ENCODE peak calls at places on chromosomes 2 and 18, in ten cellular contexts. B is Kasumi-1; G is Calu3; M is ELR; F is stimulated activated CD4-positive, alpha-beta T cell treated with anti-CD3 and anti-CD28 coated beads, Interleukin-2, amount 100 ng/mL, for 48 hours; H is neural crest cell; E is cardiac muscle cell; K is NAMALWA; X is T-helper 2 cell; R is NCI-H1436. Y is an unnamed sample.

GRCh38 chr2:127627740-127628571 is 18.0 kb upstream of the GPR17 start:
- DNase-seq in B (no peak), G (no peak), M (no peak), F (no peak), H (no peak), E (no peak), K (no peak), X (no peak), R (no peak), Y (no peak)

GRCh38 chr2:54212456-54212855 is 43.6 kb downstream of the TSPYL6 start:
- DNase-seq in B (no peak), G (peak), M (peak), F (no peak), H (no peak), E (no peak), K (no peak), X (no peak), R (no peak), Y (no peak)

GRCh38 chr18:31798399-31798798 is 37.7 kb upstream of the SLC25A52 start:
- DNase-seq in B (no peak), G (no peak), M (no peak), F (no peak), H (no peak), E (no peak), K (no peak), X (no peak), R (no peak), Y (no peak)

GRCh38 chr2:27091746-27092695 is 5.4 kb downstream of the KHK start:
- DNase-seq in B (no peak), G (no peak), M (no peak), F (no peak), H (no peak), E (no peak), K (no peak), X (no peak), R (no peak), Y (no peak)

GRCh38 chr18:63604791-63605567 is 17.8 kb downstream of the SERPINB13 start:
- DNase-seq in B (no peak), G (peak), M (peak), F (no peak), H (no peak), E (no peak), K (no peak), X (no peak), R (no peak), Y (no peak)

GRCh38 chr2:166180951-166181812 is 53.4 kb upstream of the SCN1A start:
- DNase-seq in B (peak), G (peak), M (peak), F (peak), H (peak), E (peak), K (peak), X (no peak), R (peak), Y (peak)

GRCh38 chr2:150618215-150618905 is 130.9 kb upstream of the RND3 start:
- DNase-seq in B (no peak), G (no peak), M (peak), F (no peak), H (no peak), E (no peak), K (no peak), X (no peak), R (no peak), Y (no peak)

GRCh38 chr2:144088863-144089262 is 431.1 kb downstream of the ZEB2 start:
- DNase-seq in B (no peak), G (no peak), M (no peak), F (no peak), H (no peak), E (no peak), K (no peak), X (no peak), R (no peak), Y (no peak)